ENCODE peak calls at places on chromosomes 4 and X, in nine cellular contexts. One of them, this sample, is unnamed.

GRCh38 chr4:101417046-101417445 is 69.7 kb upstream of the PPP3CA start:
- DNase-seq in neural crest cell: no peak
- DNase-seq in gastrocnemius medialis: no peak
- DNase-seq in glutamatergic neuron: no peak
- DNase-seq in testis: no peak
- DNase-seq in heart left ventricle: no peak
- DNase-seq in K562: no peak
- DNase-seq in vagina: no peak
- DNase-seq in dorsolateral prefrontal cortex: no peak
- DNase-seq in this sample: no peak

GRCh38 chrX:22345884-22346283 is 73.2 kb downstream of the CBLL2 start:
- DNase-seq in neural crest cell: no peak
- DNase-seq in gastrocnemius medialis: no peak
- DNase-seq in glutamatergic neuron: no peak
- DNase-seq in testis: no peak
- DNase-seq in heart left ventricle: no peak
- DNase-seq in K562: no peak
- DNase-seq in vagina: no peak
- DNase-seq in dorsolateral prefrontal cortex: no peak
- DNase-seq in this sample: no peak

GRCh38 chr4:109412805-109413204 is 20.8 kb upstream of the SEC24B start:
- DNase-seq in neural crest cell: no peak
- DNase-seq in gastrocnemius medialis: no peak
- DNase-seq in glutamatergic neuron: no peak
- DNase-seq in testis: no peak
- DNase-seq in heart left ventricle: no peak
- DNase-seq in K562: no peak
- DNase-seq in vagina: no peak
- DNase-seq in dorsolateral prefrontal cortex: no peak
- DNase-seq in this sample: no peak

GRCh38 chr4:19883841-19884240 is 367.9 kb upstream of the SLIT2 start:
- DNase-seq in neural crest cell: no peak
- DNase-seq in gastrocnemius medialis: no peak
- DNase-seq in glutamatergic neuron: no peak
- DNase-seq in testis: no peak
- DNase-seq in heart left ventricle: no peak
- DNase-seq in K562: no peak
- DNase-seq in vagina: no peak
- DNase-seq in dorsolateral prefrontal cortex: no peak
- DNase-seq in this sample: no peak

GRCh38 chr4:86640469-86640868 is 46.4 kb downstream of the PTPN13 start:
- DNase-seq in neural crest cell: no peak
- DNase-seq in gastrocnemius medialis: no peak
- DNase-seq in glutamatergic neuron: no peak
- DNase-seq in testis: no peak
- DNase-seq in heart left ventricle: no peak
- DNase-seq in K562: no peak
- DNase-seq in vagina: no peak
- DNase-seq in dorsolateral prefrontal cortex: no peak
- DNase-seq in this sample: no peak

GRCh38 chr4:40918330-40918729 is 168.6 kb downstream of the NSUN7 start:
- DNase-seq in neural crest cell: no peak
- DNase-seq in gastrocnemius medialis: peak; percentile 80
- DNase-seq in glutamatergic neuron: no peak
- DNase-seq in testis: peak; percentile 55
- DNase-seq in heart left ventricle: no peak
- DNase-seq in K562: no peak
- DNase-seq in vagina: no peak
- DNase-seq in dorsolateral prefrontal cortex: no peak
- DNase-seq in this sample: no peak

GRCh38 chr4:176241703-176242102 is 27.3 kb downstream of the ASB5 start:
- DNase-seq in neural crest cell: no peak
- DNase-seq in gastrocnemius medialis: no peak
- DNase-seq in glutamatergic neuron: no peak
- DNase-seq in testis: no peak
- DNase-seq in heart left ventricle: no peak
- DNase-seq in K562: no peak
- DNase-seq in vagina: no peak
- DNase-seq in dorsolateral prefrontal cortex: no peak
- DNase-seq in this sample: no peak

GRCh38 chrX:143633530-143634372 is 2.1 kb downstream of the SLITRK4 start:
- DNase-seq in neural crest cell: peak; percentile 6
- DNase-seq in gastrocnemius medialis: no peak
- DNase-seq in glutamatergic neuron: peak; percentile 32
- DNase-seq in testis: peak; percentile 13
- DNase-seq in heart left ventricle: no peak
- DNase-seq in K562: no peak
- DNase-seq in vagina: no peak
- DNase-seq in dorsolateral prefrontal cortex: no peak
- DNase-seq in this sample: no peak

GRCh38 chrX:1164322-1165288 is 47.8 kb downstream of the CRLF2 start:
- DNase-seq in neural crest cell: peak; percentile 41
- DNase-seq in gastrocnemius medialis: no peak
- DNase-seq in glutamatergic neuron: no peak
- DNase-seq in testis: no peak
- DNase-seq in heart left ventricle: no peak
- DNase-seq in K562: no peak
- DNase-seq in vagina: no peak
- DNase-seq in dorsolateral prefrontal cortex: no peak
- DNase-seq in this sample: peak; percentile 58

GRCh38 chrX:119359618-119360382 is 39.3 kb upstream of the SLC25A43 start:
- DNase-seq in neural crest cell: no peak
- DNase-seq in gastrocnemius medialis: no peak
- DNase-seq in glutamatergic neuron: no peak
- DNase-seq in testis: no peak
- DNase-seq in heart left ventricle: no peak
- DNase-seq in K562: no peak
- DNase-seq in vagina: no peak
- DNase-seq in dorsolateral prefrontal cortex: no peak
- DNase-seq in this sample: no peak

GRCh38 chrX:69237228-69237627 is 72.0 kb upstream of the PJA1 start:
- DNase-seq in neural crest cell: no peak
- DNase-seq in gastrocnemius medialis: no peak
- DNase-seq in glutamatergic neuron: no peak
- DNase-seq in testis: no peak
- DNase-seq in heart left ventricle: no peak
- DNase-seq in K562: no peak
- DNase-seq in vagina: no peak
- DNase-seq in dorsolateral prefrontal cortex: no peak
- DNase-seq in this sample: no peak

GRCh38 chr4:150960818-150961217 is 54.3 kb downstream of the LRBA start:
- DNase-seq in neural crest cell: no peak
- DNase-seq in gastrocnemius medialis: no peak
- DNase-seq in glutamatergic neuron: peak; percentile 59
- DNase-seq in testis: peak; percentile 43
- DNase-seq in heart left ventricle: no peak
- DNase-seq in K562: peak; percentile 57
- DNase-seq in vagina: no peak
- DNase-seq in dorsolateral prefrontal cortex: no peak
- DNase-seq in this sample: no peak

GRCh38 chrX:69195197-69195596 is 29.9 kb upstream of the PJA1 start:
- DNase-seq in neural crest cell: no peak
- DNase-seq in gastrocnemius medialis: no peak
- DNase-seq in glutamatergic neuron: no peak
- DNase-seq in testis: no peak
- DNase-seq in heart left ventricle: no peak
- DNase-seq in K562: no peak
- DNase-seq in vagina: no peak
- DNase-seq in dorsolateral prefrontal cortex: no peak
- DNase-seq in this sample: no peak

GRCh38 chr4:112564706-112565270 is 48.8 kb upstream of the NEUROG2 start:
- DNase-seq in neural crest cell: no peak
- DNase-seq in gastrocnemius medialis: no peak
- DNase-seq in glutamatergic neuron: no peak
- DNase-seq in testis: peak; percentile 18
- DNase-seq in heart left ventricle: no peak
- DNase-seq in K562: no peak
- DNase-seq in vagina: no peak
- DNase-seq in dorsolateral prefrontal cortex: no peak
- DNase-seq in this sample: no peak
- TF ChIP-seq CTCF in neural crest cell: no peak
- TF ChIP-seq CTCF in gastrocnemius medialis: no peak
- TF ChIP-seq CTCF in glutamatergic neuron: no peak
- TF ChIP-seq CTCF in testis: no peak
- TF ChIP-seq CTCF in heart left ventricle: no peak
- TF ChIP-seq CTCF in K562: peak; percentile 14
- TF ChIP-seq CTCF in vagina: no peak
- TF ChIP-seq CTCF in dorsolateral prefrontal cortex: no peak
- TF ChIP-seq CTCF in this sample: no peak

GRCh38 chr4:156816356-156816755 is 155.2 kb downstream of the PDGFC start:
- DNase-seq in neural crest cell: no peak
- DNase-seq in gastrocnemius medialis: no peak
- DNase-seq in glutamatergic neuron: no peak
- DNase-seq in testis: no peak
- DNase-seq in heart left ventricle: no peak
- DNase-seq in K562: no peak
- DNase-seq in vagina: no peak
- DNase-seq in dorsolateral prefrontal cortex: no peak
- DNase-seq in this sample: no peak
- TF ChIP-seq CTCF in neural crest cell: no peak
- TF ChIP-seq CTCF in gastrocnemius medialis: no peak
- TF ChIP-seq CTCF in glutamatergic neuron: no peak
- TF ChIP-seq CTCF in testis: no peak
- TF ChIP-seq CTCF in heart left ventricle: no peak
- TF ChIP-seq CTCF in K562: no peak
- TF ChIP-seq CTCF in vagina: no peak
- TF ChIP-seq CTCF in dorsolateral prefrontal cortex: no peak
- TF ChIP-seq CTCF in this sample: no peak

GRCh38 chr4:42750091-42750490 is 93.2 kb upstream of the ATP8A1 start:
- DNase-seq in neural crest cell: no peak
- DNase-seq in gastrocnemius medialis: no peak
- DNase-seq in glutamatergic neuron: no peak
- DNase-seq in testis: peak; percentile 16
- DNase-seq in heart left ventricle: no peak
- DNase-seq in K562: no peak
- DNase-seq in vagina: no peak
- DNase-seq in dorsolateral prefrontal cortex: no peak
- DNase-seq in this sample: no peak
- TF ChIP-seq CTCF in neural crest cell: peak; percentile 30
- TF ChIP-seq CTCF in gastrocnemius medialis: peak; percentile 39
- TF ChIP-seq CTCF in glutamatergic neuron: no peak
- TF ChIP-seq CTCF in testis: no peak
- TF ChIP-seq CTCF in heart left ventricle: peak; percentile 51
- TF ChIP-seq CTCF in K562: no peak
- TF ChIP-seq CTCF in vagina: no peak
- TF ChIP-seq CTCF in dorsolateral prefrontal cortex: peak; percentile 22
- TF ChIP-seq CTCF in this sample: peak; percentile 42

DNA sequence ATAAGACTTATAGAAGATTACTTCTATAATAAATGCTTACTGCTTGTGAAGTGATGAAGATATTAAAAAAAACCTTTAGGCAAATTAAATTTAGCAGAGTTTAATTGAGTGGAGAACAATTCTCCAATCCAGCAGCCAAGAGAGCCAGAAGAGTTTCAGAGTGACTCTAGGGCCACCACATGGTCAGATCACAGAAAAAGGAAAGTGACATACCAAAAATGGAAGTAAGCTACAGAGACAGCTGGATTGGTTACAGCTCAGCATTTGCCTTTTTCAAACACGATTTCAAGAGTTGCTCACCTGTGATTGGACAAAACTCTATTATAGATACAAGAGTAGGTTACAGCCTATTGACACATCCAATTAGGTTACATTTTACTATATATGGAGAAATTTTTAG is 79.0 kb upstream of the TRAM1L1 start:
- DNase-seq in neural crest cell: no peak
- DNase-seq in gastrocnemius medialis: no peak
- DNase-seq in glutamatergic neuron: no peak
- DNase-seq in testis: no peak
- DNase-seq in heart left ventricle: no peak
- DNase-seq in K562: no peak
- DNase-seq in vagina: no peak
- DNase-seq in dorsolateral prefrontal cortex: no peak
- DNase-seq in this sample: no peak
- TF ChIP-seq CTCF in neural crest cell: no peak
- TF ChIP-seq CTCF in gastrocnemius medialis: no peak
- TF ChIP-seq CTCF in glutamatergic neuron: no peak
- TF ChIP-seq CTCF in testis: no peak
- TF ChIP-seq CTCF in heart left ventricle: no peak
- TF ChIP-seq CTCF in K562: no peak
- TF ChIP-seq CTCF in vagina: no peak
- TF ChIP-seq CTCF in dorsolateral prefrontal cortex: no peak
- TF ChIP-seq CTCF in this sample: no peak

GRCh38 chr4:91989914-91990313 is 313.9 kb upstream of the GRID2 start:
- DNase-seq in neural crest cell: no peak
- DNase-seq in gastrocnemius medialis: no peak
- DNase-seq in glutamatergic neuron: no peak
- DNase-seq in testis: no peak
- DNase-seq in heart left ventricle: no peak
- DNase-seq in K562: no peak
- DNase-seq in vagina: no peak
- DNase-seq in dorsolateral prefrontal cortex: no peak
- DNase-seq in this sample: no peak
- TF ChIP-seq CTCF in neural crest cell: no peak
- TF ChIP-seq CTCF in gastrocnemius medialis: no peak
- TF ChIP-seq CTCF in glutamatergic neuron: no peak
- TF ChIP-seq CTCF in testis: no peak
- TF ChIP-seq CTCF in heart left ventricle: no peak
- TF ChIP-seq CTCF in K562: no peak
- TF ChIP-seq CTCF in vagina: no peak
- TF ChIP-seq CTCF in dorsolateral prefrontal cortex: no peak
- TF ChIP-seq CTCF in this sample: no peak

GRCh38 chr4:24683116-24683515 is 98.8 kb upstream of the DHX15 start:
- DNase-seq in neural crest cell: no peak
- DNase-seq in gastrocnemius medialis: no peak
- DNase-seq in glutamatergic neuron: no peak
- DNase-seq in testis: no peak
- DNase-seq in heart left ventricle: no peak
- DNase-seq in K562: no peak
- DNase-seq in vagina: no peak
- DNase-seq in dorsolateral prefrontal cortex: no peak
- DNase-seq in this sample: no peak
- TF ChIP-seq CTCF in neural crest cell: no peak
- TF ChIP-seq CTCF in gastrocnemius medialis: no peak
- TF ChIP-seq CTCF in glutamatergic neuron: no peak
- TF ChIP-seq CTCF in testis: no peak
- TF ChIP-seq CTCF in heart left ventricle: no peak
- TF ChIP-seq CTCF in K562: no peak
- TF ChIP-seq CTCF in vagina: no peak
- TF ChIP-seq CTCF in dorsolateral prefrontal cortex: no peak
- TF ChIP-seq CTCF in this sample: no peak

GRCh38 chr4:173311368-173311767 is 22.8 kb downstream of the HMGB2 start:
- DNase-seq in neural crest cell: no peak
- DNase-seq in gastrocnemius medialis: no peak
- DNase-seq in glutamatergic neuron: no peak
- DNase-seq in testis: no peak
- DNase-seq in heart left ventricle: no peak
- DNase-seq in K562: no peak
- DNase-seq in vagina: no peak
- DNase-seq in dorsolateral prefrontal cortex: no peak
- DNase-seq in this sample: no peak
- TF ChIP-seq CTCF in neural crest cell: no peak
- TF ChIP-seq CTCF in gastrocnemius medialis: no peak
- TF ChIP-seq CTCF in glutamatergic neuron: no peak
- TF ChIP-seq CTCF in testis: no peak
- TF ChIP-seq CTCF in heart left ventricle: no peak
- TF ChIP-seq CTCF in K562: no peak
- TF ChIP-seq CTCF in vagina: no peak
- TF ChIP-seq CTCF in dorsolateral prefrontal cortex: no peak
- TF ChIP-seq CTCF in this sample: no peak

This sample was measured in type B pancreatic cell.